ENCODE peak calls at places on chromosomes 3 and 15, in four cellular contexts. T is SK-N-SH, M is K562, O is HepG2. W is an unnamed sample.

GRCh38 chr15:71891026-71891425 is 80.7 kb downstream of the NR2E3 start:
- DNase-seq in T (no peak), M (no peak), O (no peak), W (no peak)

GRCh38 chr15:63944681-63944955 is 101.7 kb downstream of the DAPK2 start:
- DNase-seq in T (no peak), M (no peak), O (no peak), W (no peak)

GRCh38 chr15:73894133-73894814 is 20.9 kb downstream of the TBC1D21 start:
- DNase-seq in T (no peak), M (no peak), O (no peak), W (no peak)

GRCh38 chr3:32586361-32586760 is 15.7 kb upstream of the DYNC1LI1 start:
- DNase-seq in T (no peak), M (no peak), O (no peak), W (no peak)

GRCh38 chr3:18222686-18223085 is 202.5 kb downstream of the SATB1 start:
- DNase-seq in T (no peak), M (no peak), O (no peak), W (no peak)

GRCh38 chr3:147404800-147405551 is 1.4 kb downstream of the ZIC4 start:
- DNase-seq in T (no peak), M (no peak), O (no peak), W (no peak)

GRCh38 chr3:51718547-51719412 is 11.9 kb downstream of the GRM2 start:
- DNase-seq in T (peak), M (peak), O (peak), W (peak)

GRCh38 chr3:151410891-151411559 is 26.5 kb upstream of the P2RY12 start:
- DNase-seq in T (no peak), M (no peak), O (no peak), W (no peak)

GRCh38 chr3:14424711-14425573 is 22.5 kb downstream of the SLC6A6 start:
- DNase-seq in T (no peak), M (peak), O (no peak), W (no peak)

GRCh38 chr3:123011484-123011883 is 16.1 kb downstream of the SEMA5B start:
- DNase-seq in T (no peak), M (no peak), O (no peak), W (no peak)

GRCh38 chr15:99979371-99979770 is 246.1 kb upstream of the LYSMD4 start:
- DNase-seq in T (no peak), M (no peak), O (no peak), W (no peak)

GRCh38 chr3:113265281-113265680 is 53.9 kb downstream of the BOC start:
- DNase-seq in T (no peak), M (no peak), O (no peak), W (no peak)

GRCh38 chr3:110414851-110415250 is 656.8 kb upstream of the NECTIN3 start:
- DNase-seq in T (no peak), M (no peak), O (peak), W (peak)

GRCh38 chr15:82646250-82647044 is 716 bp downstream of the CPEB1 start:
- DNase-seq in T (no peak), M (peak), O (no peak), W (no peak)

GRCh38 chr15:45970542-45970941 is 335.7 kb downstream of the SQOR start:
- DNase-seq in T (no peak), M (no peak), O (no peak), W (no peak)

GRCh38 chr3:158906749-158907148 is 104.9 kb downstream of the MFSD1 start:
- DNase-seq in T (no peak), M (no peak), O (no peak), W (no peak)

GRCh38 chr3:193732391-193732790 is 139.4 kb downstream of the OPA1 start:
- DNase-seq in T (no peak), M (no peak), O (peak), W (peak)

GRCh38 chr3:15633766-15634588 is 32.4 kb downstream of the BTD start:
- DNase-seq in T (peak), M (no peak), O (no peak), W (no peak)

GRCh38 chr3:147343926-147344325 is 62.4 kb downstream of the ZIC4 start:
- DNase-seq in T (no peak), M (no peak), O (no peak), W (no peak)

GRCh38 chr15:63043391-63044076 is 987 bp downstream of the TPM1 start:
- DNase-seq in T (peak), M (peak), O (no peak), W (no peak)

GRCh38 chr3:137121704-137122314 is 164.0 kb downstream of the IL20RB start:
- DNase-seq in T (peak), M (no peak), O (peak), W (peak)

GRCh38 chr15:62928996-62929350 is 113.6 kb upstream of the TPM1 start:
- DNase-seq in T (no peak), M (no peak), O (peak), W (peak)

GRCh38 chr15:91970142-91970541 is 116.6 kb downstream of the SLCO3A1 start:
- DNase-seq in T (no peak), M (no peak), O (no peak), W (no peak)

GRCh38 chr3:152285509-152285908 is 16.8 kb downstream of the MBNL1 start:
- DNase-seq in T (no peak), M (no peak), O (no peak), W (no peak)

GRCh38 chr15:37135225-37135624 is 34.9 kb upstream of the MEIS2 start:
- DNase-seq in T (no peak), M (peak), O (no peak), W (peak)

GRCh38 chr3:21464745-21465144 is 286.3 kb downstream of the ZNF385D start:
- DNase-seq in T (no peak), M (no peak), O (no peak), W (no peak)
- TF ChIP-seq ELF1 in T (no peak), M (no peak), O (no peak), W (no peak)

DNA sequence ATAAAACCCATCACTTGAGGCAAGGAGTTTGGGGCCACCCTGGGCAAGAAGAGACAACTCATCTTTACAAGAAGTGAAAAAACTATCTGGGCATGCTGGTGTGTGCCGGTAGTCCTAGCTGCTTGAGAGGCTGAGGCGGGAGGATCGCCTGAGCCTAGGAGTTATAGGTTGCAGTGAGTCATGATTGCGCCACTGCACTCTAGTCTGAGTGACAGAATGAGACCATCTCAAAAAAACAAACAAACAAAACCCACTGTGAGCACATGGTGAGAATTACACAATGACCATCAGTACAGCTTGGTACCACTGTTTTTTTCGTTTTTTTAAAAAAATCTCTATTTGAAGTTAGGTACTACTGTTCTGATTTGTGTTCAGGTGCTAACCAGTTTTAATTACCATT is 13.6 kb downstream of the VPS39 start:
- DNase-seq in T (no peak), M (no peak), O (peak), W (no peak)
- TF ChIP-seq ELF1 in T (no peak), M (no peak), O (no peak), W (no peak)

DNA sequence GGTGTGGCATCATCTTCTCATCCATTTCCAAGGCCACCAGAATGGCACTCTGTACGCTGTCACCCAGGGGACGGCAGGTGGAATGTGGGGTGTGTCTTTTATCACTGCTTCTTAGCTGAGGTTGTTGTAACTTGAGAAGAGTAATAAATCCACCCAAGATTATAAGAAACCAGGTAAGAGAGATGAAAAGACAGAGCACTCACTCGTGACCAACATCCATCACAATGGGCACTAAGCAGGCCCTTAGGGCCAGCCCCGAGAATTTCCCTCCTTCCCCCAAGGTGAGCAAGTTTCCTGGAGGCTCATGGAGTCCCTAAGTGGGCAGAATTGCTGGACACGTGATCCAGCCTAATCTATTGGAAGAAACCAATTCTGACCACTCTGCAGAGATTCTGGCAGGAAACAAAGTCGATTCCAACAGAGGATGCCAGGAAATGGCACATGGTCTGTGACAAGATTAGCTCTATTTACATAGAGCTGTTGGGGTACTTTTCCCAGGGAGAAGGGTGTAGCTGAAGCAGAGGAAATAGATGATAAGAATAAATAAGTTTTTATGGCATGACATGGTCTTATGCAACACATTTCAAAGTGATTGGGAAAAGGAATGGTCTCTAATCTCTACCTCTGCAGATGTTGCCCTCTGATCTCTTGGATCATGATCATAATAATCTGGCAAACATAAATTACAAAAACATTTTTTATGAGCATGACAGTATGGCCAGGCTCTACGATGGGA is 22.5 kb downstream of the SLC6A20 start:
- DNase-seq in T (no peak), M (no peak), O (no peak), W (no peak)
- TF ChIP-seq ELF1 in T (no peak), M (no peak), O (no peak), W (no peak)

DNA sequence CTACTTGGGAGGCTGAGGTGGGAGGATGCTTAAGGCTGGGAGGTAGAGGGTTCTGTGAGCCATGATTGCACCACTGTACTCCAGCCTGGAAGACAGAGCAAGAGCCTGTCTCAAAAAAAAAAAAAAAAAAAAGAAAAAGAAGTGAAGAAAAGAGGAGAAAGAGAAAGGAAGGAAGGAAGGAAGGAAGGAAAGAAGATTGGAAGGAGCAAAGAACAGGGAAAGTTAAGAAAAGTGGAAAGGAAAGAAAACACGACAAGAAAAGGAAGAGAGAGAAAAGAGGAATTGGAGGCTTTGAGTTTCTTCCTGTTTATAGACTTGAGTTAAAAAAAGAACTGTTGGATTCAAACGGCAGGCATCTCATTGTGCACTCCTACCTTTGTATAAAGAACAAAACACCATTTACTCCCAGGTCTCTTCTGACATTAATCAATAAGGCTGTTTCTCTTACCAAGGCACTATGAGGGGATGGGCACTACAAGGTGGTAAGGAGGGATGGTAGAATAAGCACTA is 73.5 kb downstream of the EDEM1 start:
- DNase-seq in T (no peak), M (no peak), O (no peak), W (no peak)
- TF ChIP-seq ELF1 in T (no peak), M (no peak), O (no peak), W (no peak)

GRCh38 chr15:61133361-61133760 is 95.7 kb downstream of the RORA start:
- DNase-seq in T (no peak), M (no peak), O (no peak), W (no peak)

GRCh38 chr15:61128343-61128742 is 100.8 kb downstream of the RORA start:
- DNase-seq in T (peak), M (no peak), O (no peak), W (no peak)

GRCh38 chr15:61130945-61131597 is 98.0 kb downstream of the RORA start:
- DNase-seq in T (no peak), M (no peak), O (no peak), W (no peak)

GRCh38 chr15:61132211-61132610 is 96.9 kb downstream of the RORA start:
- DNase-seq in T (no peak), M (no peak), O (no peak), W (no peak)

GRCh38 chr15:61131598-61131954 is 97.5 kb downstream of the RORA start:
- DNase-seq in T (no peak), M (no peak), O (no peak), W (no peak)
- TF ChIP-seq ELF1 in T (no peak), M (no peak), O (no peak), W (no peak)

DNA sequence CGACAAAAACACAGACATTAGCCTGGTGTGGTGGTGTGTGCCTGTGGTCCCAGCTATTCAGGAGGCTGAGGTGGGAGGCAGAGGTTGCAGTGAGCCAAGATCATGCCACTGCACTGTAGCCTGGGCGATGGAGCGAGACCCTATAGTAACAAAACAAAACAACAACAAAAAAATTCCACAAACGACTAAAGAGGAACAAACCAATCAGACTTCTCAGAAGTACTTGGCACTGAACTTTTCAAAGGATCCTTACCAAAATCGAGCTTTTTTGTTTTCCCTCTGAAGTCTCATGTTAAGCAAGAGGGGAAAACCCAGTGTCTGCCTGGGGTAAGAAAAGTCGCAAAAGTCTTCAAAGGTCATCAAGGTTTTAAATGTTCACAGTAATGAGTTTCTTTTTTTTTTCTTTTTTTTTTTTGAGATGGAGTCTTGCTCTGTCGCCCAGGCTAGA is 30.1 kb upstream of the TFRC start:
- DNase-seq in T (no peak), M (no peak), O (no peak), W (no peak)
- TF ChIP-seq ELF1 in T (no peak), M (no peak), O (no peak), W (no peak)

DNA sequence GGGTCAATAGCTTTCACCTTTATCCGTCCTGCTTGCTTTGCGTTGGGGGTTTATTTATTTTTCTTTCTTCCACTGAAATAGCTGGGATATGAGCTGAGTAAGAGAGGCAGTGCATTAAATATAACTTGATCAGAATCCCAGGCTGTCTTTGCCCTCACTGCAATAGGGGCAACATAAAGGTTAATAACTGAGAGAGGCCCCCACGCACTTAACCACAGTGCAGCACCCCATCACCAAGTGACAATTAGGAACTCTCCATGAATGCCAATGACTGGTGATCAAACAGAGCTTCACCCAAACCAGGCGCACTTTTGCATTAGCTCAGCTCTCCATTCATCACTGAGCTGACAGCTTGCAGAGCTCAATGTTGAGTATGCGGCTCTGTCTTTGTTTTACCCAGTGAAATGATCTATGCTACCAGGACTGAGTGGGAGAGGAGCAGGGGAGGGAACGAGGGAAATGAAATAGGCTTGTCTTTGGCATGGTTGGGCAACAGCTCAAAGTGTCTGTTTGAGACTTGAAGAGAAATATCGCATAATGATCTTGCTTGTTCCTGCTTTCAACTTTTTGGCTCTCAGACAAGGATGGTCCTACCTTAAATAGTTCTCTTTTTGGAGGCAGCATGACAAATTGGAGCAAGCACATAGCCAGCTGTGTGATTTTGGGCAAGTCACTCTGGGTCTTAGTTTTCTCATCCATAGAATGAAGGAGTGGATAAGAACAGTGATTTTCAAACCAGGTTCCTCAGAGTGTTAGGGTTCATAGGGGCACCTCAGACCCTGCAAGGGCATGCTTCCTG is 14.5 kb upstream of the GLCE start:
- DNase-seq in T (peak), M (no peak), O (no peak), W (no peak)
- TF ChIP-seq ELF1 in T (no peak), M (no peak), O (no peak), W (no peak)

GRCh38 chr3:71288269-71288930 is 295.1 kb downstream of the FOXP1 start:
- DNase-seq in T (no peak), M (no peak), O (peak), W (no peak)

GRCh38 chr3:71281173-71281738 is 302.3 kb downstream of the FOXP1 start:
- DNase-seq in T (no peak), M (no peak), O (no peak), W (no peak)

GRCh38 chr3:71290301-71290700 is 293.2 kb downstream of the FOXP1 start:
- DNase-seq in T (no peak), M (no peak), O (no peak), W (no peak)

GRCh38 chr3:71282976-71283375 is 300.6 kb downstream of the FOXP1 start:
- DNase-seq in T (no peak), M (no peak), O (no peak), W (no peak)

GRCh38 chr3:71285086-71285485 is 298.4 kb downstream of the FOXP1 start:
- DNase-seq in T (no peak), M (no peak), O (no peak), W (no peak)
- TF ChIP-seq ELF1 in T (no peak), M (no peak), O (no peak), W (no peak)

GRCh38 chr15:69991493-69991892 is 106.2 kb downstream of the TLE3 start:
- DNase-seq in T (no peak), M (no peak), O (no peak), W (no peak)
- TF ChIP-seq ELF1 in T (no peak), M (no peak), O (no peak), W (no peak)